ENCODE peak calls at places on chromosomes 2 and 18, in nine cellular contexts. H is RCC 7860; N is lung microvascular endothelial cell; G is GM12865; O is IMR-90; Z is NCI-H2081; I is T-helper 1 cell; J is stimulated activated CD4-positive, alpha-beta T cell treated with anti-CD3 and anti-CD28 coated beads, Interleukin-2, amount 100 ng/mL, for 24 hours; D is CD4-positive, alpha-beta T cell. T is an unnamed sample.
A peak's percentile ranks its signal among the peaks of the same experiment; 100 is the strongest.

GRCh38 chr2:235728401-235729181 is 234.7 kb downstream of the AGAP1 start:
- DNase-seq in G (no peak), Z (no peak), D (no peak), O (no peak), N (no peak), I (no peak), J (no peak), H (no peak), T (no peak)

GRCh38 chr18:74873629-74874028 is 276.0 kb downstream of the ZNF407 start:
- DNase-seq in G (no peak), I (no peak), J (no peak), O (no peak), N (no peak), H (no peak), D (no peak), Z (no peak), T (no peak)

GRCh38 chr18:79949571-79950439 is 1.6 kb downstream of the SLC66A2 start:
- DNase-seq in N (peak; percentile 37), O (no peak), J (no peak), Z (no peak), H (no peak), G (peak; percentile 56), D (no peak), I (no peak), T (peak; percentile 26)

GRCh38 chr18:25038261-25038660 is 313.7 kb downstream of the ZNF521 start:
- DNase-seq in H (no peak), N (no peak), O (no peak), Z (no peak), D (no peak), I (no peak), G (no peak), J (no peak), T (no peak)

GRCh38 chr2:116132833-116133232 is 1681.7 kb upstream of the DDX18 start:
- DNase-seq in I (no peak), Z (no peak), G (no peak), J (no peak), O (no peak), D (no peak), H (no peak), N (no peak), T (no peak)

GRCh38 chr2:98847853-98848252 is 88.2 kb downstream of the CRACDL start:
- DNase-seq in G (no peak), O (no peak), H (no peak), Z (no peak), I (no peak), J (no peak), D (no peak), N (no peak), T (no peak)

GRCh38 chr2:25374411-25374810 is 32.7 kb upstream of the DNMT3A start:
- DNase-seq in G (no peak), I (no peak), D (no peak), J (no peak), Z (no peak), N (no peak), H (no peak), O (no peak), T (no peak)

GRCh38 chr2:134142341-134142738 is 111.5 kb upstream of the MGAT5 start:
- DNase-seq in I (no peak), Z (no peak), G (no peak), D (no peak), N (peak; percentile 24), J (no peak), H (peak; percentile 78), O (no peak), T (no peak)

GRCh38 chr2:155841442-155841841 is 491.1 kb downstream of the NR4A2 start:
- DNase-seq in N (no peak), Z (no peak), D (no peak), G (no peak), O (no peak), J (no peak), H (no peak), I (no peak), T (no peak)

GRCh38 chr2:104897515-104898184 is 43.7 kb downstream of the POU3F3 start:
- DNase-seq in Z (no peak), N (no peak), J (no peak), G (no peak), I (no peak), O (peak; percentile 25), H (no peak), D (no peak), T (peak; percentile 70)

GRCh38 chr18:2826581-2826980 is 20.2 kb upstream of the EMILIN2 start:
- DNase-seq in O (no peak), I (no peak), J (no peak), N (no peak), H (no peak), Z (no peak), D (no peak), G (no peak), T (peak; percentile 62)

T was measured in choroid plexus epithelial cell.